ENCODE peak calls at places on chromosomes 12 and 14, in nine cellular contexts. P is T-helper 2 cell; A is Calu3; Q is cardiac septum; M is AG10803; F is omental fat pad; C is activated naive CD4-positive, alpha-beta T cell treated with anti-CD3 and anti-CD28 coated beads, Interleukin-2, amount 10 ng/mL, durations not matched to agents 7 days and 5 days; Y is foreskin fibroblast; Z is stimulated activated CD8-positive, alpha-beta memory T cell treated with anti-CD3 and anti-CD28 coated beads, Interleukin-12 subunit alpha, Interleukin-12 subunit beta, amount 100 ng/mL, for 4 hours. N is an unnamed sample.

GRCh38 chr12:125304029-125304428 is 238.8 kb downstream of the AACS start:
- DNase-seq in P (no peak), A (no peak), Q (peak), M (no peak), F (no peak), C (no peak), Y (no peak), Z (no peak), N (no peak)

GRCh38 chr14:49623941-49624806 is 3.6 kb downstream of the MGAT2 start:
- DNase-seq in P (no peak), A (no peak), Q (no peak), M (peak), F (no peak), C (no peak), Y (no peak), Z (no peak), N (no peak)

GRCh38 chr12:122138616-122139015 is 35.4 kb downstream of the IL31 start:
- DNase-seq in P (no peak), A (no peak), Q (no peak), M (no peak), F (no peak), C (no peak), Y (no peak), Z (no peak), N (no peak)

GRCh38 chr12:101459642-101460346 is 15.3 kb upstream of the SPIC start:
- DNase-seq in P (no peak), A (peak), Q (no peak), M (peak), F (no peak), C (no peak), Y (peak), Z (no peak), N (no peak)

GRCh38 chr12:75872762-75873161 is 158.8 kb downstream of the PHLDA1 start:
- DNase-seq in P (no peak), A (no peak), Q (no peak), M (no peak), F (no peak), C (no peak), Y (no peak), Z (no peak), N (no peak)

GRCh38 chr14:21902561-21903199 is 229.1 kb upstream of the OR4E1 start:
- DNase-seq in P (no peak), A (no peak), Q (no peak), M (no peak), F (no peak), C (peak), Y (no peak), Z (no peak), N (no peak)

GRCh38 chr12:12718382-12718761 is 1.2 kb downstream of the CDKN1B start:
- DNase-seq in P (no peak), A (no peak), Q (no peak), M (no peak), F (no peak), C (peak), Y (no peak), Z (no peak), N (no peak)

GRCh38 chr12:3309805-3310204 is 181.2 kb upstream of the PRMT8 start:
- DNase-seq in P (no peak), A (no peak), Q (no peak), M (no peak), F (no peak), C (no peak), Y (no peak), Z (no peak), N (no peak)

GRCh38 chr12:60106207-60106606 is 510.4 kb downstream of the SLC16A7 start:
- DNase-seq in P (no peak), A (no peak), Q (no peak), M (peak), F (no peak), C (no peak), Y (no peak), Z (no peak), N (no peak)

GRCh38 chr12:123469978-123470377 is 12.0 kb downstream of the SNRNP35 start:
- DNase-seq in P (no peak), A (no peak), Q (no peak), M (no peak), F (no peak), C (no peak), Y (no peak), Z (no peak), N (no peak)

GRCh38 chr12:89525824-89526770 is at the start of gene POC1B:
- DNase-seq in P (peak), A (peak), Q (peak), M (peak), F (peak), C (peak), Y (peak), Z (peak), N (peak)

GRCh38 chr12:99390707-99391106 is 256.8 kb upstream of the GARIN6 start:
- DNase-seq in P (no peak), A (peak), Q (no peak), M (no peak), F (no peak), C (no peak), Y (no peak), Z (no peak), N (no peak)

GRCh38 chr12:29907486-29907885 is 123.7 kb upstream of the TMTC1 start:
- DNase-seq in P (no peak), A (no peak), Q (no peak), M (no peak), F (no peak), C (no peak), Y (no peak), Z (no peak), N (no peak)

N was measured in HS-27A.